ENCODE peak calls at places on chromosomes 16 and 17, in ten cellular contexts. One of them, this sample, is unnamed.

GRCh38 chr16:89690392-89690901 is 4.0 kb downstream of the CDK10 start:
- DNase-seq in ovary: no peak
- DNase-seq in H1: no peak
- DNase-seq in stomach: no peak
- DNase-seq in A549: no peak
- DNase-seq in esophagus muscularis mucosa: no peak
- DNase-seq in upper lobe of left lung: no peak
- DNase-seq in suprapubic skin: peak; percentile 67
- DNase-seq in sigmoid colon: no peak
- DNase-seq in K562: no peak
- DNase-seq in this sample: no peak

GRCh38 chr17:32497431-32498205 is 10.8 kb downstream of the CDK5R1 start:
- DNase-seq in ovary: no peak
- DNase-seq in H1: no peak
- DNase-seq in stomach: no peak
- DNase-seq in A549: peak; percentile 41
- DNase-seq in esophagus muscularis mucosa: no peak
- DNase-seq in upper lobe of left lung: peak; percentile 64
- DNase-seq in suprapubic skin: no peak
- DNase-seq in sigmoid colon: peak; percentile 49
- DNase-seq in K562: no peak
- DNase-seq in this sample: no peak

GRCh38 chr16:386641-387156 is 4.9 kb upstream of the PGAP6 start:
- DNase-seq in ovary: no peak
- DNase-seq in H1: no peak
- DNase-seq in stomach: no peak
- DNase-seq in A549: no peak
- DNase-seq in esophagus muscularis mucosa: no peak
- DNase-seq in upper lobe of left lung: no peak
- DNase-seq in suprapubic skin: no peak
- DNase-seq in sigmoid colon: no peak
- DNase-seq in K562: no peak
- DNase-seq in this sample: no peak

GRCh38 chr16:72997141-72997542 is 50.8 kb downstream of the ZFHX3 start:
- DNase-seq in ovary: no peak
- DNase-seq in H1: no peak
- DNase-seq in stomach: peak; percentile 40
- DNase-seq in A549: no peak
- DNase-seq in esophagus muscularis mucosa: no peak
- DNase-seq in upper lobe of left lung: no peak
- DNase-seq in suprapubic skin: no peak
- DNase-seq in sigmoid colon: no peak
- DNase-seq in K562: no peak
- DNase-seq in this sample: no peak

GRCh38 chr17:7438050-7438614 is 1.2 kb upstream of the FGF11 start:
- DNase-seq in ovary: peak; percentile 52
- DNase-seq in H1: peak; percentile 93
- DNase-seq in stomach: peak; percentile 53
- DNase-seq in A549: no peak
- DNase-seq in esophagus muscularis mucosa: no peak
- DNase-seq in upper lobe of left lung: peak; percentile 95
- DNase-seq in suprapubic skin: no peak
- DNase-seq in sigmoid colon: no peak
- DNase-seq in K562: peak; percentile 55
- DNase-seq in this sample: peak; percentile 50

GRCh38 chr17:69528035-69528434 is 113.5 kb downstream of the MAP2K6 start:
- DNase-seq in ovary: no peak
- DNase-seq in H1: no peak
- DNase-seq in stomach: no peak
- DNase-seq in A549: no peak
- DNase-seq in esophagus muscularis mucosa: no peak
- DNase-seq in upper lobe of left lung: no peak
- DNase-seq in suprapubic skin: no peak
- DNase-seq in sigmoid colon: no peak
- DNase-seq in K562: no peak
- DNase-seq in this sample: no peak

GRCh38 chr16:2856061-2856670 is 1.8 kb downstream of the PRSS22 start:
- DNase-seq in ovary: no peak
- DNase-seq in H1: peak; percentile 90
- DNase-seq in stomach: peak; percentile 72
- DNase-seq in A549: peak; percentile 49
- DNase-seq in esophagus muscularis mucosa: no peak
- DNase-seq in upper lobe of left lung: peak; percentile 63
- DNase-seq in suprapubic skin: no peak
- DNase-seq in sigmoid colon: no peak
- DNase-seq in K562: peak; percentile 75
- DNase-seq in this sample: no peak

GRCh38 chr17:68302666-68303065 is 11.4 kb downstream of the ARSG start:
- DNase-seq in ovary: no peak
- DNase-seq in H1: no peak
- DNase-seq in stomach: no peak
- DNase-seq in A549: no peak
- DNase-seq in esophagus muscularis mucosa: no peak
- DNase-seq in upper lobe of left lung: no peak
- DNase-seq in suprapubic skin: no peak
- DNase-seq in sigmoid colon: no peak
- DNase-seq in K562: no peak
- DNase-seq in this sample: no peak

DNA sequence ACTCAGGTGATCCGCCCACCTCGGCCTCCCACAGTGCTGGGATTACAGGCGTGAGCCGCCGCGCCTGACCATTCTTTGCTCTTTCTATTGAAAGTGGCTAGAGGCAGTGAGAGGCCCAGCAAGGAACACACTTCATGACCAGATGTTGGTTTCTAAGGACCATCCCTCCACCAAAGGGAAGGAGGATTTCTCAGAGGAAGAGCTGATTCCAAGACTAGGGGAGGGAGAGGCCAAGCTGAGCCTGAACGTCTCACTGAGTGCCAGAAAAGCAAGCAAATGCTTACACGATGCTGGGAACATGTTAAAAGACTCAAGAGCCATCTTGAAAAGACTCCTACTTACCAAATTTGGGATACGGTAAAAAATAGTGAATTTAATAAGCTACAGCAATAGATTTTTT is 79.2 kb downstream of the MRM3 start:
- DNase-seq in ovary: no peak
- DNase-seq in H1: no peak
- DNase-seq in stomach: no peak
- DNase-seq in A549: no peak
- DNase-seq in esophagus muscularis mucosa: no peak
- DNase-seq in upper lobe of left lung: no peak
- DNase-seq in suprapubic skin: no peak
- DNase-seq in sigmoid colon: no peak
- DNase-seq in K562: no peak
- DNase-seq in this sample: no peak
- H3K4me1 ChIP-seq in ovary: peaks cover 6% of the 10 kb centered on the region
- H3K4me1 ChIP-seq in H1: no peaks in the 10 kb centered on the region
- H3K4me1 ChIP-seq in stomach: peaks cover 70% of the 10 kb centered on the region
- H3K4me1 ChIP-seq in A549: no peaks in the 10 kb centered on the region
- H3K4me1 ChIP-seq in esophagus muscularis mucosa: peaks cover 3% of the 10 kb centered on the region
- H3K4me1 ChIP-seq in upper lobe of left lung: peaks cover 14% of the 10 kb centered on the region
- H3K4me1 ChIP-seq in suprapubic skin: peaks cover 36% of the 10 kb centered on the region
- H3K4me1 ChIP-seq in sigmoid colon: peaks cover 86% of the 10 kb centered on the region
- H3K4me1 ChIP-seq in K562: no peaks in the 10 kb centered on the region
- H3K4me1 ChIP-seq in this sample: no peaks in the 10 kb centered on the region

GRCh38 chr17:8470447-8471047 is 34.9 kb downstream of the NDEL1 start:
- DNase-seq in ovary: peak; percentile 74
- DNase-seq in H1: no peak
- DNase-seq in stomach: no peak
- DNase-seq in A549: no peak
- DNase-seq in esophagus muscularis mucosa: peak; percentile 89
- DNase-seq in upper lobe of left lung: peak; percentile 74
- DNase-seq in suprapubic skin: no peak
- DNase-seq in sigmoid colon: peak; percentile 84
- DNase-seq in K562: no peak
- DNase-seq in this sample: no peak
- TF ChIP-seq EP300 in ovary: no peak
- TF ChIP-seq EP300 in H1: no peak
- TF ChIP-seq EP300 in stomach: no peak
- TF ChIP-seq EP300 in A549: no peak
- TF ChIP-seq EP300 in esophagus muscularis mucosa: no peak
- TF ChIP-seq EP300 in upper lobe of left lung: no peak
- TF ChIP-seq EP300 in suprapubic skin: no peak
- TF ChIP-seq EP300 in sigmoid colon: no peak
- TF ChIP-seq EP300 in K562: no peak
- TF ChIP-seq EP300 in this sample: no peak

GRCh38 chr16:1774456-1774795 is 1.5 kb upstream of the MRPS34 start:
- DNase-seq in ovary: no peak
- DNase-seq in H1: no peak
- DNase-seq in stomach: no peak
- DNase-seq in A549: no peak
- DNase-seq in esophagus muscularis mucosa: no peak
- DNase-seq in upper lobe of left lung: no peak
- DNase-seq in suprapubic skin: no peak
- DNase-seq in sigmoid colon: no peak
- DNase-seq in K562: no peak
- DNase-seq in this sample: no peak

GRCh38 chr16:1772362-1772907 is at the start of gene EME2:
- DNase-seq in ovary: no peak
- DNase-seq in H1: no peak
- DNase-seq in stomach: no peak
- DNase-seq in A549: peak; percentile 64
- DNase-seq in esophagus muscularis mucosa: no peak
- DNase-seq in upper lobe of left lung: peak; percentile 75
- DNase-seq in suprapubic skin: no peak
- DNase-seq in sigmoid colon: no peak
- DNase-seq in K562: peak; percentile 72
- DNase-seq in this sample: no peak

GRCh38 chr16:1773703-1774455 is 945 bp upstream of the MRPS34 start:
- DNase-seq in ovary: no peak
- DNase-seq in H1: no peak
- DNase-seq in stomach: peak; percentile 70
- DNase-seq in A549: no peak
- DNase-seq in esophagus muscularis mucosa: no peak
- DNase-seq in upper lobe of left lung: no peak
- DNase-seq in suprapubic skin: no peak
- DNase-seq in sigmoid colon: no peak
- DNase-seq in K562: no peak
- DNase-seq in this sample: no peak

GRCh38 chr16:1771864-1772361 is 570 bp upstream of the NME3 start:
- DNase-seq in ovary: no peak
- DNase-seq in H1: no peak
- DNase-seq in stomach: no peak
- DNase-seq in A549: no peak
- DNase-seq in esophagus muscularis mucosa: no peak
- DNase-seq in upper lobe of left lung: no peak
- DNase-seq in suprapubic skin: no peak
- DNase-seq in sigmoid colon: no peak
- DNase-seq in K562: no peak
- DNase-seq in this sample: no peak

DNA sequence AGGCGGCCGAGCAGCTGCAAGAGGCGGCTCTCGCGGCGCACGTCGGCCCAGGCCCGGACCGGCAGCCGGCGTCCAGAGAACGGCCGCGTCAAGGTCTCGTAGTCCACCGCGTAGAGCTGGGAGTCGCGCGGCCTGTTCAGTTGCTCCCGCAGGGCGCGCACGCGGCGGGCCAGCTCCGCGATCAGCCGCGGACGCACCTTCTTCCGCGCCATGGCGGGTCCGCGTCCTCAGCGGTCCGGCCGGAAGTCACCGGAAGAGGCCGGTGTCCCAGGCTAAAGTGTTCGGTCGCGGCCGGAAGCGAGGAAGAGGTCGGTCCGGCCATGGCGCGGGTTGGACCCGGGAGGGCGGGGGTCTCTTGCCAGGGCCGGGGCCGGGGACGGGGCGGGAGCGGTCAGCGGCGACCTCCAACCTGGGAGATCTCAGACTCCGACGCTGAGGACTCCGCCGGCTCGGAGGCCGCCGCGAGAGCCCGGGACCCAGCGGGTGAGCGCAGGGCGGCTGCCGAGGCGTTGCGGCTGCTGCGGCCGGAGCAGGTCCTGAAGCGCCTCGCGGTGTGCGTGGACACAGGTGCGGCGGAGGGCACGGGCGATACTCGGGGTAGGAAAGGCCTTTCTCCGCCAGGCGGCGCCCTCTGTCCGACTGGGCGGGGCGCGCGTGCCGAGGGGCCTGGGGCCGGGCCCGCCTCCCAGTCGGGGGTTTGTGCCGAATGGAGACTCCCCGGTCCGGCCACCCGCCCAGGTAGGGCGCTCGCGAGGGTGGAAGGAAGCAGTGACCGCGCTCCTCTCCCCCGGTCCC is at the start of gene MRPS34:
- DNase-seq in ovary: peak; percentile 79
- DNase-seq in H1: peak; percentile 95
- DNase-seq in stomach: peak; percentile 88
- DNase-seq in A549: peak; percentile 93
- DNase-seq in esophagus muscularis mucosa: no peak
- DNase-seq in upper lobe of left lung: peak; percentile 95
- DNase-seq in suprapubic skin: peak; percentile 93
- DNase-seq in sigmoid colon: peak; percentile 90
- DNase-seq in K562: peak; percentile 79
- DNase-seq in this sample: peak; percentile 69
- TF ChIP-seq POLR2A in ovary: peak; percentile 30
- TF ChIP-seq POLR2A in H1: peak; percentile 44
- TF ChIP-seq POLR2A in stomach: no peak
- TF ChIP-seq POLR2A in A549: peak; percentile 88
- TF ChIP-seq POLR2A in esophagus muscularis mucosa: no peak
- TF ChIP-seq POLR2A in upper lobe of left lung: no peak
- TF ChIP-seq POLR2A in suprapubic skin: no peak
- TF ChIP-seq POLR2A in sigmoid colon: peak; percentile 68
- TF ChIP-seq POLR2A in K562: peak; percentile 90
- TF ChIP-seq POLR2A in this sample: no peak

GRCh38 chr17:46002311-46002972 is 3.4 kb downstream of the STH start:
- DNase-seq in ovary: peak; percentile 75
- DNase-seq in H1: peak; percentile 91
- DNase-seq in stomach: peak; percentile 83
- DNase-seq in A549: peak; percentile 69
- DNase-seq in esophagus muscularis mucosa: no peak
- DNase-seq in upper lobe of left lung: no peak
- DNase-seq in suprapubic skin: no peak
- DNase-seq in sigmoid colon: peak; percentile 84
- DNase-seq in K562: peak; percentile 74
- DNase-seq in this sample: peak; percentile 56
- H3K4me1 ChIP-seq in ovary: peaks cover 2% of the 10 kb centered on the region
- H3K4me1 ChIP-seq in H1: no peaks in the 10 kb centered on the region
- H3K4me1 ChIP-seq in stomach: peaks cover 24% of the 10 kb centered on the region
- H3K4me1 ChIP-seq in A549: peaks cover 15% of the 10 kb centered on the region
- H3K4me1 ChIP-seq in esophagus muscularis mucosa: peaks cover 12% of the 10 kb centered on the region
- H3K4me1 ChIP-seq in upper lobe of left lung: no peaks in the 10 kb centered on the region
- H3K4me1 ChIP-seq in suprapubic skin: peaks cover 9% of the 10 kb centered on the region
- H3K4me1 ChIP-seq in sigmoid colon: peaks cover 19% of the 10 kb centered on the region
- H3K4me1 ChIP-seq in K562: peaks cover 12% of the 10 kb centered on the region
- H3K4me1 ChIP-seq in this sample: no peaks in the 10 kb centered on the region

DNA sequence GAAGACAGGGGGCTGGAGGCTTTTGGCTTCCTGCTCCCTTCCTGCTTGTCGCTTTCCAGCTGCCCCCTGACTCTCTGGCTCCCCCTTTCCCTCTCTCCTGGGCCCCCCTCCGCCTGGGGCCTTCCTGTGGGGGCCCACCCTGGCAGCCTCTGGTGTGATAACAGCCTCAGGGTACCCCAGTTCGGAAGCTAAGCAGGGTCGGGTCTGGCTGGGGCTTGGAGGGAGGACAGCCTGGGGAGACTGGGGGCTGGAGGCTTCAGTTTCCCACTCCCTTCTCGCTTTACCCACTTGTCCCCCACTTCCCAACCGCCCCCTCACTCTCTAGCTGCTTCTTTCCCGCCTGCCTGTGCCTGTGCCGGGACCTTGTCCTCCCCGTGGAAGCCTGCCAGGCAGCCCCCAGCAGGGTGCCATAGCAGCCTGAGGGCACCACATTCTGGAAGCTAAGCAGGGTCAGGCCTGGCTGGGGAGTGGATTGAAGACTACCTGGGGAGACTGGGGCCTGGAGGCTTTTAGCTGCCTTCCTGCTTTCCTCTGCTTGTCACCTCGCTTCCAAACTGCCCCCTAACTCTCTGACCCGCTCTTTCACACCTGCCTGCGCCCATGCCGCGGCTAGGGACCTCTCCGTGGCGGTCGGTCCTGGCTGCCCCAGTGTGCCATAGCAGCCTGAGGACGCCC is 2275.5 kb downstream of the TP53TG3F start:
- DNase-seq in ovary: no peak
- DNase-seq in H1: no peak
- DNase-seq in stomach: no peak
- DNase-seq in A549: no peak
- DNase-seq in esophagus muscularis mucosa: peak; percentile 64
- DNase-seq in upper lobe of left lung: peak; percentile 63
- DNase-seq in suprapubic skin: peak; percentile 61
- DNase-seq in sigmoid colon: no peak
- DNase-seq in K562: no peak
- DNase-seq in this sample: no peak
- TF ChIP-seq EP300 in ovary: no peak
- TF ChIP-seq EP300 in H1: no peak
- TF ChIP-seq EP300 in stomach: no peak
- TF ChIP-seq EP300 in A549: no peak
- TF ChIP-seq EP300 in esophagus muscularis mucosa: no peak
- TF ChIP-seq EP300 in upper lobe of left lung: no peak
- TF ChIP-seq EP300 in suprapubic skin: no peak
- TF ChIP-seq EP300 in sigmoid colon: no peak
- TF ChIP-seq EP300 in K562: no peak
- TF ChIP-seq EP300 in this sample: no peak